ENCODE peak calls at places on chromosome 3, in four cellular contexts. Y is GM06990, H is fibroblast of pulmonary artery, Z is colonic mucosa. S is an unnamed sample.

GRCh38 chr3:24302382-24302781 is 192.3 kb downstream of the THRB start:
- DNase-seq in Y (no peak), Z (no peak), H (no peak), S (no peak)

GRCh38 chr3:101383156-101383575 is 62.8 kb upstream of the IMPG2 start:
- DNase-seq in Y (no peak), Z (no peak), H (peak), S (no peak)

GRCh38 chr3:170480111-170480510 is 61.4 kb downstream of the CLDN11 start:
- DNase-seq in Z (no peak), H (no peak), Y (no peak), S (no peak)

GRCh38 chr3:120762575-120762974 is 20.0 kb downstream of the GTF2E1 start:
- DNase-seq in Z (no peak), Y (no peak), H (peak), S (no peak)

GRCh38 chr3:196554205-196554604 is 14.1 kb downstream of the WDR53 start:
- DNase-seq in H (no peak), Z (no peak), Y (no peak), S (no peak)

GRCh38 chr3:32952369-32953067 is 1.1 kb downstream of the CCR4 start:
- DNase-seq in H (no peak), Z (no peak), Y (no peak), S (no peak)

GRCh38 chr3:31505353-31506048 is 27.2 kb upstream of the STT3B start:
- DNase-seq in H (no peak), Z (no peak), Y (no peak), S (no peak)

GRCh38 chr3:46096781-46097180 is 69.5 kb upstream of the XCR1 start:
- DNase-seq in Y (no peak), H (no peak), Z (no peak), S (no peak)

GRCh38 chr3:195596648-195597628 is 13.2 kb upstream of the APOD start:
- DNase-seq in Z (no peak), Y (no peak), H (peak), S (no peak)

GRCh38 chr3:118057086-118057485 is 977.6 kb downstream of the IGSF11 start:
- DNase-seq in Y (no peak), Z (no peak), H (no peak), S (no peak)

GRCh38 chr3:127749787-127750225 is 72.5 kb downstream of the MGLL start:
- DNase-seq in Z (no peak), H (no peak), Y (peak), S (no peak)

GRCh38 chr3:129505341-129505740 is 23.1 kb upstream of the RHO start:
- DNase-seq in Z (no peak), H (no peak), Y (no peak), S (no peak)

GRCh38 chr3:86990171-86990733 is 697 bp downstream of the VGLL3 start:
- DNase-seq in H (no peak), Y (no peak), Z (no peak), S (no peak)

DNA sequence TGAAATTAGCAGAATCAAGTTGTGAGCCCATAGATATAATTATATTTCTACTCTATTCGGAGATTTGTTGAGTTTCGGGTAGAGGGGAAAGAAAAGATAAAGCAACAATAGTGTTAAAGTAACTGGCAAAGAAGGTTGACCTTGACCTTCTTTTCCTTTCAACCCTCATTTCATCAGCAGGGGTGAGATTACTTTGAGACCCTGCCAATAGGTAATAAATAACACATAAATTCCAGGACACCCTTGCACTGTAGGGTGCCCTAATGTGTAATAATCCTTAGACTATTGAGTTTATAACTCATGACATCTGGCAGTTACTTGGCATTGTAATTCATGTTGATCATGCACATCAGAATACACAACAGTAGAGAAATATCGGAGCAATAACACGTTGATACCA is 426.7 kb downstream of the ROBO2 start:
- DNase-seq in Z (no peak), Y (no peak), H (no peak), S (no peak)
- H3K4me3 ChIP-seq in Z (no peak), Y (no peak), H (no peak), S (no peak)

DNA sequence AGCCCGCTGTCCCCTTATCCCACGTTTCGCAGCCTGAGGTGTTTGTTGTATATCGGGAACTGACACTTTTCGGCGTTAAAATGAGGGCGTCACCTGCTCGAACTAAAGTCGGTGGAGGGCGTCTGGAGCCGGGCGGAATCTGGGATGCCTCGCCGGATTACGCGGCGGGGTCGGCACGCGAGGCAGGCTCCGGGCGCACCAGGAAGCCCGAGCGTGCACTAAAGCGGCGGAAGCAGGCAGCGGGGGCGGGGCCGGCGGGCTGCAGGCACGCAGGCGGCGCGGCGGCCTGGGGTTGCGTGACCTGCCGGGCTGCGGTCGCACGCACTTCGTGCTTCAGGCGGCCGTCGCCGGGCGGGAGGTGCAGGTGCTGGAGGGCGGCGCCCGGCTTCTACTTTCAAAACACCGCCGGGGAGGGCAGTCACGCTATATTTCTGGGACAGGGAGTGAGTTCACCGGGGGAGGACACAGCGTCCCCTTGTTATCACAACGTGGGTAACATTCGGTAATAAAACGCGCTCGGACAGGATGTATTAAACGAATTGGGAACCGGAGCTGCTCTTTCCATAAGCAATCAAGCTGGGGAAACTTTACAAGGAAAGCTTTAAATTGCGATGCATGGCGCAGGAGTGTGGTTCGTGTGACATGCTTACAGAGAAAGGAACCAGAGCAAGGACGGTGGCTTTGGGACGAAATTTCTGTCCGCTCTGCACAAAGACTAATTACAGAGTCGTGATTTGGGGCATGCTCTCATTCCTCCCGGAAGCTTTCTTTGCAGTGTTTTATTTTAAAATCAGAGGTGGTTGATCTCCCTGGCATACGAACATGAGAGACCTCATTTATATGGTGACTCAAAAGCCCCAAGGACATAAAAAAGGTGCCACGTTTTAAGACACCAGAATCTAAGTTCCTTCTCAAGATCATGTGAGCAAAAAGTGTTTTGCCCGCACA is 9.1 kb upstream of the LEKR1 start:
- DNase-seq in H (peak), Y (peak), Z (peak), S (no peak)
- TF ChIP-seq CTCF in H (peak), Y (peak), Z (no peak), S (peak)

GRCh38 chr3:58335432-58335947 is 2.8 kb downstream of the PXK start:
- DNase-seq in Z (no peak), H (no peak), Y (no peak), S (no peak)
- H3K4me3 ChIP-seq in Z (no peak), H (peak), Y (no peak), S (no peak)

GRCh38 chr3:72303926-72304325 is 519.0 kb upstream of the PROK2 start:
- DNase-seq in Z (no peak), Y (no peak), H (peak), S (no peak)

GRCh38 chr3:72307438-72308105 is 522.6 kb upstream of the PROK2 start:
- DNase-seq in H (no peak), Z (no peak), Y (no peak), S (no peak)

GRCh38 chr3:72309626-72310025 is 524.7 kb upstream of the PROK2 start:
- DNase-seq in H (no peak), Z (no peak), Y (no peak), S (no peak)

GRCh38 chr3:72310028-72310987 is 525.4 kb upstream of the PROK2 start:
- DNase-seq in H (peak), Z (peak), Y (peak), S (peak)

GRCh38 chr3:72306800-72307341 is 521.9 kb upstream of the PROK2 start:
- DNase-seq in Z (no peak), Y (no peak), H (peak), S (peak)
- TF ChIP-seq CTCF in Z (no peak), Y (no peak), H (no peak), S (peak)

GRCh38 chr3:36077320-36077719 is 303.0 kb upstream of the STAC start:
- DNase-seq in Z (no peak), Y (no peak), H (no peak), S (no peak)

DNA sequence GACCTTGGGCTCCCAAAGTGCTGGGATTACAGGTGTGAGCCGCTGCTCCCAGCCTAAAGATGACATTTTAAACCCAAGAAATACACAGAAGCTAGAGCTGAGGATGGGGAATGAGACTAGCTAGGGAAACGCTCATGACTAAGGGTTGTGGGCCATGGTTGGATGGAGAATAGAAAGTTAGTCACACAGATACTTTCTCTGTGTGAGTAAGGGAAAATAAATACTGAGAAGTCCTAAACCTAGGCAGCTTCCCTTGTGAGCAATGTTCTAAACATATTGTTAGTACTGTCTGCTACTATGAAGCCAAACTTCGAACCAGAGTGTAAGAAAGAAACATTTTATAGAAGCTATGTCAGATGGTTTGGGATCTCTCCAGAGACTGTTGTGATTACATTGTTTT is 304.8 kb upstream of the STAC start:
- DNase-seq in Y (no peak), H (no peak), Z (no peak), S (no peak)
- H3K4me3 ChIP-seq in Y (no peak), H (no peak), Z (no peak), S (no peak)

DNA sequence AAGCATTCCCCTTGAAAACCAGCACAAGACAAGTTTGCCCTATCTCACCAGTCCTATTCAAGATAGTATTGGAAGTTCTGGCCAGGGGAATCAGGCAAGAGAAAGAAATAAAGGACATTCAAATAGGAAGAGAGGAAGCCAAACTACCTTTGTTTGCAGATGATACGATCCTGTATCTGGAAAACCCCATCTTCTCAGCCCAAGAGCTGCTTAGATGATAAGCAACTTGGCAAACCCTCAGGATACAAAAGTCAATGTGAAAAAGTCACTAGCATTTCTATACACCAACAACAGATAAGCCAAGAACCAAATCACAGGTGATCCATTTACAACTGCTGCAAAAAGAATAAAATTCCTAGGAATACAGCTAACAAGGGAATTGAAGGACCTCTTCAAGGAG is 403.7 kb upstream of the AZI2 start:
- DNase-seq in H (no peak), Y (no peak), Z (no peak), S (no peak)
- TF ChIP-seq CTCF in H (no peak), Y (no peak), Z (no peak), S (no peak)